ENCODE peak calls at places on chromosomes 6 and 20, in ten cellular contexts. P is testis, V is heart left ventricle, U is stomach, R is body of pancreas, M is IMR-90, D is breast epithelium, N is sigmoid colon, A is GM12878, H is spleen. T is an unnamed sample. For H3K4me1, the result is how much of the 10 kb centered on the place peaks cover.

GRCh38 chr6:15682965-15683822 is 20.4 kb upstream of the DTNBP1 start:
- DNase-seq in P (no peak), V (no peak), U (no peak), R (no peak), M (no peak), D (no peak), N (no peak), A (peak), H (no peak), T (no peak)

GRCh38 chr6:64505312-64505711 is 869.7 kb downstream of the PHF3 start:
- DNase-seq in P (peak), V (no peak), U (no peak), R (no peak), M (no peak), D (no peak), N (no peak), A (no peak), H (peak), T (peak)

GRCh38 chr20:8536219-8536618 is 404.2 kb downstream of the PLCB1 start:
- DNase-seq in P (no peak), V (no peak), U (no peak), R (no peak), M (no peak), D (no peak), N (no peak), A (no peak), H (no peak), T (no peak)

GRCh38 chr6:74991573-74992332 is 214.1 kb downstream of the COL12A1 start:
- DNase-seq in P (no peak), V (no peak), U (no peak), R (no peak), M (peak), D (no peak), N (no peak), A (no peak), H (no peak), T (no peak)

GRCh38 chr6:157434349-157435016 is 53.5 kb downstream of the ZDHHC14 start:
- DNase-seq in P (peak), V (peak), U (no peak), R (peak), M (no peak), D (peak), N (no peak), A (no peak), H (no peak), T (no peak)

GRCh38 chr6:161152904-161153662 is 120.8 kb downstream of the AGPAT4 start:
- DNase-seq in P (no peak), V (no peak), U (no peak), R (no peak), M (no peak), D (no peak), N (peak), A (no peak), H (no peak), T (peak)

GRCh38 chr6:154219250-154219649 is 137.4 kb downstream of the IPCEF1 start:
- DNase-seq in P (no peak), V (no peak), U (no peak), R (no peak), M (no peak), D (no peak), N (no peak), A (no peak), H (no peak), T (no peak)

GRCh38 chr6:49333345-49334120 is 129.5 kb downstream of the MMUT start:
- DNase-seq in P (no peak), V (no peak), U (no peak), R (no peak), M (peak), D (no peak), N (no peak), A (no peak), H (no peak), T (no peak)

GRCh38 chr20:50987493-50988210 is 29.0 kb downstream of the MOCS3 start:
- DNase-seq in P (peak), V (peak), U (peak), R (peak), M (peak), D (peak), N (peak), A (peak), H (no peak), T (peak)

GRCh38 chr6:56223995-56224394 is 23.4 kb downstream of the COL21A1 start:
- DNase-seq in P (no peak), V (no peak), U (no peak), R (no peak), M (peak), D (no peak), N (no peak), A (no peak), H (no peak), T (no peak)

GRCh38 chr20:5859611-5860010 is 90.7 kb downstream of the TRMT6 start:
- DNase-seq in P (no peak), V (no peak), U (no peak), R (no peak), M (peak), D (no peak), N (no peak), A (no peak), H (no peak), T (no peak)

GRCh38 chr6:7615611-7616383 is 25.8 kb downstream of the SNRNP48 start:
- DNase-seq in P (peak), V (no peak), U (peak), R (peak), M (peak), D (peak), N (no peak), A (no peak), H (no peak), T (peak)

GRCh38 chr6:119612871-119613515 is 263.4 kb upstream of the MAN1A1 start:
- DNase-seq in P (no peak), V (no peak), U (no peak), R (no peak), M (peak), D (no peak), N (no peak), A (no peak), H (no peak), T (no peak)

GRCh38 chr6:144418969-144419545 is 133.9 kb downstream of the UTRN start:
- DNase-seq in P (peak), V (no peak), U (no peak), R (no peak), M (no peak), D (no peak), N (no peak), A (no peak), H (no peak), T (no peak)

GRCh38 chr6:32432050-32432450 is 7.6 kb upstream of the HLA-DRA start:
- DNase-seq in P (no peak), V (no peak), U (no peak), R (no peak), M (peak), D (no peak), N (no peak), A (no peak), H (no peak), T (no peak)

GRCh38 chr6:111709615-111710398 is 104.1 kb upstream of the TRAF3IP2 start:
- DNase-seq in P (peak), V (peak), U (peak), R (peak), M (peak), D (peak), N (peak), A (peak), H (no peak), T (peak)

GRCh38 chr6:105553174-105553573 is 150.3 kb upstream of the PREP start:
- DNase-seq in P (no peak), V (no peak), U (no peak), R (no peak), M (no peak), D (no peak), N (no peak), A (no peak), H (no peak), T (no peak)

GRCh38 chr6:151257984-151258445 is 18.2 kb downstream of the AKAP12 start:
- DNase-seq in P (peak), V (no peak), U (no peak), R (no peak), M (peak), D (no peak), N (no peak), A (no peak), H (no peak), T (no peak)

GRCh38 chr6:85459224-85459901 is 9.5 kb downstream of the NT5E start:
- DNase-seq in P (no peak), V (no peak), U (no peak), R (no peak), M (peak), D (no peak), N (no peak), A (no peak), H (no peak), T (no peak)

GRCh38 chr6:141484726-141485125 is 648.0 kb upstream of the GJE1 start:
- DNase-seq in P (no peak), V (no peak), U (no peak), R (no peak), M (peak), D (no peak), N (no peak), A (peak), H (no peak), T (no peak)

GRCh38 chr6:40315055-40315454 is 272.1 kb downstream of the LRFN2 start:
- DNase-seq in P (no peak), V (no peak), U (no peak), R (no peak), M (no peak), D (no peak), N (no peak), A (no peak), H (no peak), T (no peak)

GRCh38 chr6:80639243-80639642 is 532.8 kb downstream of the BCKDHB start:
- DNase-seq in P (no peak), V (no peak), U (no peak), R (no peak), M (peak), D (no peak), N (no peak), A (no peak), H (no peak), T (no peak)

GRCh38 chr6:95589067-95589466 is 11.7 kb downstream of the MANEA start:
- DNase-seq in P (no peak), V (no peak), U (no peak), R (no peak), M (no peak), D (no peak), N (no peak), A (no peak), H (no peak), T (no peak)

GRCh38 chr6:67634199-67634598 is 1000.9 kb upstream of the ADGRB3 start:
- DNase-seq in P (no peak), V (no peak), U (no peak), R (no peak), M (no peak), D (no peak), N (no peak), A (no peak), H (peak), T (no peak)

GRCh38 chr6:107786709-107787588 is 37.2 kb downstream of the SCML4 start:
- DNase-seq in P (no peak), V (no peak), U (no peak), R (no peak), M (no peak), D (no peak), N (no peak), A (peak), H (peak), T (no peak)

GRCh38 chr6:35637911-35638310 is 50.8 kb downstream of the FKBP5 start:
- DNase-seq in P (no peak), V (no peak), U (no peak), R (no peak), M (no peak), D (no peak), N (no peak), A (no peak), H (no peak), T (no peak)

GRCh38 chr6:22653980-22654610 is 84.7 kb downstream of the HDGFL1 start:
- DNase-seq in P (no peak), V (no peak), U (no peak), R (no peak), M (no peak), D (no peak), N (no peak), A (no peak), H (no peak), T (no peak)

GRCh38 chr20:29878777-29879442 is 1378.6 kb upstream of the DEFB115 start:
- DNase-seq in P (no peak), V (peak), U (peak), R (no peak), M (no peak), D (no peak), N (peak), A (no peak), H (peak), T (no peak)

GRCh38 chr6:55825402-55826051 is 49.9 kb downstream of the BMP5 start:
- DNase-seq in P (peak), V (no peak), U (no peak), R (no peak), M (peak), D (no peak), N (no peak), A (no peak), H (no peak), T (no peak)

GRCh38 chr6:112251170-112251945 is 3.0 kb downstream of the LAMA4 start:
- DNase-seq in P (peak), V (peak), U (no peak), R (no peak), M (peak), D (peak), N (peak), A (no peak), H (no peak), T (peak)

GRCh38 chr6:3872370-3872854 is 23.2 kb downstream of the FAM50B start:
- DNase-seq in P (no peak), V (no peak), U (no peak), R (peak), M (no peak), D (no peak), N (no peak), A (no peak), H (no peak), T (no peak)

GRCh38 chr20:25077610-25078169 is 4.3 kb downstream of the VSX1 start:
- DNase-seq in P (peak), V (no peak), U (peak), R (peak), M (peak), D (no peak), N (peak), A (no peak), H (peak), T (peak)

GRCh38 chr20:3412600-3413392 is 5.3 kb upstream of the DNAAF9 start:
- DNase-seq in P (no peak), V (no peak), U (no peak), R (no peak), M (no peak), D (no peak), N (no peak), A (no peak), H (no peak), T (no peak)

GRCh38 chr20:58550661-58551060 is 35.5 kb upstream of the APCDD1L start:
- DNase-seq in P (peak), V (no peak), U (peak), R (no peak), M (peak), D (peak), N (peak), A (no peak), H (no peak), T (no peak)

DNA sequence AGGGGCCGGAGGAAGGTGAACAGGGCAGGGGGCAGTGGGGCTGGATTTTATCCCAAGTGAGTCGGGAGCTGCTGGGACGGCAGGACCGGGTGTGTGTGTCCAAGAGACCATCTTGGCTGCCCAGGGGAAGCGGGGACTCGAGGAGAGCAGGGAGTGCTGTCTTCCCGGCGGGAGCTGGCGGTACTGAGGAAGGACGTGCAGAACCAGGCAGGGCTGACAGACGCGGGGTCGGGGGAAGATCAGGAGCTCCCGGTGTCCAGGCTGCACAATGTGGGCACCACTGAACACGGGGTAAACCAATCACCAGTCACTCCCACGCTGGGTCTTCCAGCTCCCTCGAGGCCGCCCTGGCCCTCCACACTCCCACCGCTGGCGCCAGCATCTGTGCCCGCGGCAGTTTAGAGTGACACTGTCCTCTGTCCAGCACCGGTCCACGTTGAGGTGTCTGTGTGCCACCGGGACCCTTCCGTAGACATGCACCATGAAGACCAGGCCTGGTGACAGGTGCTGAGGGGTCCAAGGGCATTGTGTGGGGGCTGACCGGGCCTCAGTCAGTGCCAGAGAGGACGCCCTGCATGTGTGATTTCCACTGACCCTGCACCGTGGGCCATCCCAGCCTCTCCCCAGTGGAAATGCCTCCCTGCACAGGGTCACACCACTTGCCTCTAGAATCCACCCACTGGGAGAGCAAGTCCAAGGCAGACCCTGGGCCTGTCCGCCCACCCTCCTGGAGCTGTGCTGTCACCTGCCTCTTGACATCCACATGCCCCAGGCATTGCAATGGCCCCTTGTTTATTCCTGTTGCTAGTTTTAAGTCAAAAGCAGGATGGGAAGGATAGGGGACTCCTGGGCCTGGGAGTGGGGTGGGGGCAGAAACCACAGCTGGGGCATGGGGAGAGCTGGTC is 401.9 kb downstream of the TAF4 start:
- DNase-seq in P (no peak), V (no peak), U (no peak), R (no peak), M (no peak), D (no peak), N (no peak), A (no peak), H (peak), T (no peak)
- H3K4me1 ChIP-seq in P (under half), V (under half), U (under half), R (under half), M (under half), D (under half), N (under half), A (under half), H (under half), T (under half)

GRCh38 chr20:63289311-63290135 is 3.5 kb upstream of the COL20A1 start:
- DNase-seq in P (no peak), V (peak), U (no peak), R (no peak), M (no peak), D (no peak), N (no peak), A (no peak), H (no peak), T (no peak)

GRCh38 chr20:63291811-63292210 is 1.2 kb upstream of the COL20A1 start:
- DNase-seq in P (no peak), V (peak), U (no peak), R (no peak), M (no peak), D (no peak), N (no peak), A (no peak), H (no peak), T (no peak)

GRCh38 chr20:63292292-63292701 is 689 bp upstream of the COL20A1 start:
- DNase-seq in P (no peak), V (peak), U (no peak), R (no peak), M (no peak), D (no peak), N (no peak), A (no peak), H (no peak), T (no peak)

GRCh38 chr20:63290136-63290676 is 2.8 kb upstream of the COL20A1 start:
- DNase-seq in P (no peak), V (peak), U (no peak), R (no peak), M (no peak), D (no peak), N (no peak), A (no peak), H (no peak), T (no peak)

DNA sequence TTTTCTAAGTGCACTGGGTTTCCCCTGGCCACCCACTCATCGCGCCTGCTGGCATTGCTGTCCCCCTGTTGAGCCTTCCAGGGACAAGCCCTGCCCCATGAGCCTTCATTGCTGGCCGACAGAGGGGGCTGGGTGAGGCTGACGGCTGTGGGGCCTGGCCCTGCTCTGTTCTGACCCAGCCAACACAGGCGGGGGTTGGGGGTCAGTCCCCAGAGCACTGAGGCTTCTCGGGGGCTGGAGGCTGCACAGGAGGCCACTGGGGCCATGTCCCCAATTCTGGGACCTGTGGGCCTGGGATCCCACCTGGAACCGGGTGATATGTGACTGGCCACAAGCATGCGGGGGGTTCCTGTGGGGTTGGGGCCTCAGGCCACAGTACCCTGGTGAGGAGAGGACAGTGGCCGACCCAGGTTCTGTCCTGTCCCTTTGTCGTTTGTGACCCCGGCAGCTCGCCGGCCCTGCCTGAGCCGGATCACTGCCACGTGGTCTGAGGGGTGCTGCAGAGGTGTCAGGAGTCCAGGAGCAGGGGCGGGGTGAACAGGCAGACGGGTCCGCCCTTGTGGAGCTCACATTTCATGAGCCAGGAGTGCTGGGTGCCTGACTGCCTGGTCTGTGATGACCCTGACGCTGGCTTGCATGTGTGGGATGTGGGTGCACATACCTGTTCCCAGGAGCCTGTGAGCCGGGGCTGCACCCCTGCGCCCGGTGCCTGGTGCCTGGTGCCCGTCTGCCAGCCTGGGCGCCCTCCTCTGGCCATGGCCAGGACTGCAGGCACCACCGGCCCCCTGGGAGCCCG is 2.1 kb upstream of the COL20A1 start:
- DNase-seq in P (no peak), V (peak), U (peak), R (peak), M (peak), D (no peak), N (no peak), A (no peak), H (no peak), T (peak)
- TF ChIP-seq POLR2A in P (no peak), V (no peak), U (no peak), R (peak), M (no peak), D (no peak), N (no peak), A (peak), H (no peak), T (no peak)

DNA sequence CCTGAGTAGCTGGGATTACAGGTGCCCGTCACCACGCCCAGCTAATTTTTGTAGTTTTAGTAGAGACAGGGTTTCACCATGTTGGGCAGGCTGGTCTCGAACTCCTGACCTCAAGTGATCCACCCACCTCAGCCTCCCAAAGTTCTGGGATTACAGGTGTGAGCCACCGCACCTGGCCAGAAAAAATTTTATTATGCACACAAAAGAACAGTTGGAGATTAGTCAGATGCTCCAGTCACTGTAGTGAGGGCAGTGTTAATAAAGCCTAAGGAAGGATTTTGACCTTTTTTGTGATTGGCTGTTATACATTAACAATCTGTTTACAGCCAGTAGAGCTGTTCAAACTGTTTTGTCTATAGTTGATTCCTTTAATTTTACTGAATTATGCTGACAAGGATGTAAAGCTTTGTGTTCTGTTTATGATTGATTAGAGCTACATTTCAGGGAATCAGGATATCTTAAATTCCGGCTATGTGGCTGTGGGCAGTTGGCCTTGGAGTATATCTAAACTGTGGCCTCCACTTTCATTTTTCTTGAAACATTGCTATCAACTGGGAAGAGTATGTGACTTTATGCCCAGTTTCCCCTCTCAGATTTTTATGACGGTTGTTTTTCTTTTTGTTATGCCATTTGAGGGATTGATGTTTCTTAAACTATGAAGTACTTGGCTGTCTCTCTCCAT is 9.9 kb downstream of the ZSWIM3 start:
- DNase-seq in P (no peak), V (no peak), U (no peak), R (no peak), M (no peak), D (no peak), N (peak), A (no peak), H (peak), T (no peak)
- H3K27ac ChIP-seq in P (peak), V (no peak), U (no peak), R (no peak), M (peak), D (no peak), N (no peak), A (no peak), H (no peak), T (no peak)

GRCh38 chr20:13870349-13870748 is 85.5 kb downstream of the NDUFAF5 start:
- DNase-seq in P (no peak), V (no peak), U (no peak), R (no peak), M (no peak), D (no peak), N (no peak), A (no peak), H (no peak), T (no peak)
- H3K4me1 ChIP-seq in P (under half), V (under half), U (under half), R (under half), M (under half), D (under half), N (half or more), A (under half), H (under half), T (under half)

T was measured in thyroid gland.